ENCODE peak calls at places on chromosomes 7 and 10, in four cellular contexts. G is H9, U is IMR-90, Z is H1. V is an unnamed sample.
A peak's percentile ranks its signal among the peaks of the same experiment; 100 is the strongest.

GRCh38 chr7:96870934-96871333 is 134.4 kb upstream of the DLX6 start:
- DNase-seq in Z (no peak), G (no peak), U (no peak), V (no peak)

GRCh38 chr10:89590326-89590725 is 54.7 kb downstream of the PANK1 start:
- DNase-seq in U (no peak), G (no peak), Z (no peak), V (no peak)

GRCh38 chr7:114645451-114645850 is 230.8 kb downstream of the FOXP2 start:
- DNase-seq in G (no peak), Z (no peak), U (no peak), V (no peak)

GRCh38 chr10:24518981-24519597 is 204.6 kb downstream of the ARHGAP21 start:
- DNase-seq in Z (no peak), G (peak; percentile 65), U (peak; percentile 60), V (peak; percentile 74)

GRCh38 chr7:158820656-158821055 is 8.7 kb downstream of the ESYT2 start:
- DNase-seq in G (no peak), Z (no peak), U (peak; percentile 41), V (no peak)

GRCh38 chr10:132866601-132867381 is 75.6 kb downstream of the CFAP46 start:
- DNase-seq in U (no peak), G (peak; percentile 20), Z (no peak), V (no peak)

GRCh38 chr7:6232130-6232529 is 40.3 kb downstream of the CYTH3 start:
- DNase-seq in G (no peak), Z (no peak), U (no peak), V (no peak)

GRCh38 chr7:73901231-73901822 is 40.4 kb downstream of the TMEM270 start:
- DNase-seq in U (no peak), Z (no peak), G (no peak), V (no peak)

GRCh38 chr10:114364726-114365125 is 39.6 kb downstream of the AFAP1L2 start:
- DNase-seq in Z (no peak), G (no peak), U (no peak), V (no peak)
- H2BK120ac ChIP-seq in Z (no peak overlapping the region), G (no peak overlapping the region), U (no peak overlapping the region), V (no peak overlapping the region)

GRCh38 chr10:5988336-5988920 is 11.1 kb upstream of the IL15RA start:
- DNase-seq in G (no peak), U (no peak), Z (no peak), V (no peak)

GRCh38 chr10:5981529-5981928 is 4.2 kb upstream of the IL15RA start:
- DNase-seq in Z (no peak), U (no peak), G (no peak), V (no peak)

GRCh38 chr10:5987747-5988146 is 10.4 kb upstream of the IL15RA start:
- DNase-seq in Z (no peak), U (no peak), G (no peak), V (no peak)

GRCh38 chr10:5983813-5984212 is 6.5 kb upstream of the IL15RA start:
- DNase-seq in U (peak; percentile 12), G (no peak), Z (no peak), V (no peak)

DNA sequence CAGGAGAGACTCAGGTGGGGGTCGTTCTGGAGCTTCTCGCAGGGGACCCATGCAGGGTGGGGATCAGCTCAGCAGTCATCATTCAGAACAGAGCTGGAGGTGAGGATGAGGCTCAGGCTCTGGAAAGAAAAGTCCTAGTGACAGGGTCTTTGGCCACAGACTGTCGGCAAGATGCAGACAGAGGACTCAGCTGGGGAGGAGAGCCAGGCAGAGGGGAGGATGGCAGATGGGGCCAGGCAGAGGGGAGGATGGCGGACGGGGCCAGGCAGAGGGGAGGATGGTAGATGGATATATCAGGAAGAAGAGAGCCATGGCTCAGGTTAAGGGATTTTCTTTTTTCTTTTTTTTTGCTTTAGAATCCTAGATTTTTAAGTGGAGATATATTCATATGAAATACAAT is 7.7 kb upstream of the IL15RA start:
- DNase-seq in G (no peak), Z (no peak), U (no peak), V (no peak)
- H4K5ac ChIP-seq in G (no peak overlapping the region), Z (no peak overlapping the region), U (no peak overlapping the region), V (no peak overlapping the region)

GRCh38 chr7:151076863-151077704 is 3.5 kb downstream of the FASTK start:
- DNase-seq in U (no peak), Z (no peak), G (peak; percentile 81), V (peak; percentile 53)
- H2BK120ac ChIP-seq in U (no peak overlapping the region), Z (no peak overlapping the region), G (no peak overlapping the region), V (no peak overlapping the region)

GRCh38 chr10:129694633-129695356 is 227.8 kb downstream of the MGMT start:
- DNase-seq in U (no peak), G (no peak), Z (no peak), V (no peak)
- H4K5ac ChIP-seq in U (no peak overlapping the region), G (no peak overlapping the region), Z (no peak overlapping the region), V (no peak overlapping the region)

DNA sequence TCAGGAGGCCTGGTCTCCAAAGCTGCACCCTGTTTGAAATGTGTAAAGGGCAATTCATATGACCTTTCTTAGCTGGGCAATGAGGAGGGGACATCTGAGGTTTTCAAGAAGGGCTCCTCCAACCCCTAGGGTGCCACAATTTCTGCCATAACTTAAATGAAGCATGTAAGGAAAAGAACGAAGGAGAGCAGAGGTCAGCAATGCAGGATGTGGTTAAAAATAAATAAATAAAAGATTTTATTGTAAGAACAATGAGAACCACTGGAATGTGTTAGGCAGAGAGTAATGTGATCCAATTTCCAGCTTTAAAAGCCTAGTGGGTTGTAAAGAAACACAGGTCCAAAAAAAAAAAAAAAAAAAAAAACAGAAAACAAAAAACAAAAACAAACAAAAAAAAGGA is 673.1 kb downstream of the TNS3 start:
- DNase-seq in U (peak; percentile 78), G (no peak), Z (no peak), V (no peak)
- H2BK120ac ChIP-seq in U (peak overlapping the region; percentile 96), G (no peak overlapping the region), Z (no peak overlapping the region), V (no peak overlapping the region)

DNA sequence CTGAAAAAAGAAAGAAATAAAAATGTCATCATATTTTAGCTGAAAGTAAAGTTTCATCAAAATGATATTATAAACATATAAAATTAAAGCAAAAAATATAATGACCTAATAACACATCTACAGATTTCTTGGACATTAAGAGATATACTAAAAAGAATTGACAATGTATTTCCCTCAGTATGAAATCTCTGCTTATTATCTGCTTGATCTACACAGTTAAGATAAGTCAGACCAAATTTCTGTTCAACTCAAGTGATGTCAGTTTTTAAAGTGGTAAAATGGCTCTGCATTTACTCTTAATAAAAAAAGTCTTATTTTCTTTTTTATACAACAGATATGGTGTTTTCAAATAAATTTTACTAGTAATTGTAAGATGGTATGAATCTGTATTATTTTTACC is 159.4 kb upstream of the SEMA3A start:
- DNase-seq in Z (no peak), U (no peak), G (no peak), V (no peak)
- H4K5ac ChIP-seq in Z (no peak overlapping the region), U (no peak overlapping the region), G (no peak overlapping the region), V (no peak overlapping the region)

GRCh38 chr10:84412482-84412881 is 84.1 kb downstream of the CCSER2 start:
- DNase-seq in G (no peak), U (no peak), Z (no peak), V (no peak)

GRCh38 chr10:84416245-84416555 is 87.8 kb downstream of the CCSER2 start:
- DNase-seq in G (no peak), Z (no peak), U (no peak), V (no peak)

GRCh38 chr10:84415539-84416244 is 87.3 kb downstream of the CCSER2 start:
- DNase-seq in Z (no peak), G (no peak), U (no peak), V (no peak)
- H2BK120ac ChIP-seq in Z (no peak overlapping the region), G (no peak overlapping the region), U (no peak overlapping the region), V (no peak overlapping the region)

V was measured in mesendoderm.